ENCODE peak calls at places on chromosomes 1 and 21, in seven cellular contexts. T, W, D, S, I, U and E are unnamed samples.

GRCh38 chr1:216186131-216186530 is 237.1 kb downstream of the USH2A start:
- DNase-seq in T (no peak), W (no peak), D (no peak), S (no peak), I (no peak), U (no peak), E (no peak)

GRCh38 chr1:218945050-218945449 is 228.6 kb upstream of the LYPLAL1 start:
- DNase-seq in T (no peak), W (no peak), D (no peak), S (no peak), I (no peak), U (no peak), E (no peak)

GRCh38 chr1:230230273-230230672 is 163.2 kb downstream of the GALNT2 start:
- DNase-seq in T (no peak), W (no peak), D (no peak), S (no peak), I (no peak), U (no peak), E (no peak)

GRCh38 chr1:216843426-216843825 is 120.2 kb upstream of the ESRRG start:
- DNase-seq in T (no peak), W (no peak), D (no peak), S (no peak), I (no peak), U (no peak), E (no peak)

GRCh38 chr1:81327103-81327728 is 473.5 kb upstream of the ADGRL2 start:
- DNase-seq in T (no peak), W (no peak), D (no peak), S (no peak), I (no peak), U (no peak), E (no peak)

GRCh38 chr21:43861716-43862115 is 3.3 kb upstream of the AGPAT3 start:
- DNase-seq in T (no peak), W (no peak), D (no peak), S (no peak), I (no peak), U (no peak), E (no peak)

GRCh38 chr1:213934642-213935041 is 53.1 kb upstream of the PROX1 start:
- DNase-seq in T (no peak), W (no peak), D (no peak), S (no peak), I (no peak), U (no peak), E (no peak)

GRCh38 chr21:38806153-38806941 is 618 bp downstream of the ETS2 start:
- DNase-seq in T (no peak), W (no peak), D (peak), S (no peak), I (peak), U (no peak), E (peak)

GRCh38 chr1:116374340-116375164 is 1.5 kb downstream of the ATP1A1 start:
- DNase-seq in T (no peak), W (no peak), D (no peak), S (peak), I (no peak), U (no peak), E (no peak)

GRCh38 chr1:235075955-235076308 is 52.7 kb downstream of the TOMM20 start:
- DNase-seq in T (no peak), W (no peak), D (no peak), S (no peak), I (no peak), U (no peak), E (no peak)

GRCh38 chr1:212062832-212063438 is 27.4 kb downstream of the DTL start:
- DNase-seq in T (peak), W (peak), D (no peak), S (peak), I (peak), U (no peak), E (no peak)

GRCh38 chr1:74953622-74954021 is 180.6 kb upstream of the LHX8 start:
- DNase-seq in T (no peak), W (no peak), D (no peak), S (no peak), I (no peak), U (no peak), E (no peak)

GRCh38 chr1:246182149-246182851 is 324.8 kb downstream of the SMYD3 start:
- DNase-seq in T (peak), W (no peak), D (no peak), S (no peak), I (no peak), U (no peak), E (no peak)

GRCh38 chr1:246181244-246181643 is 325.8 kb downstream of the SMYD3 start:
- DNase-seq in T (no peak), W (no peak), D (no peak), S (no peak), I (no peak), U (no peak), E (no peak)

GRCh38 chr1:246170574-246171261 is 336.4 kb downstream of the SMYD3 start:
- DNase-seq in T (peak), W (no peak), D (no peak), S (no peak), I (no peak), U (no peak), E (no peak)

GRCh38 chr1:246178902-246179301 is 328.2 kb downstream of the SMYD3 start:
- DNase-seq in T (no peak), W (no peak), D (no peak), S (peak), I (no peak), U (no peak), E (no peak)

DNA sequence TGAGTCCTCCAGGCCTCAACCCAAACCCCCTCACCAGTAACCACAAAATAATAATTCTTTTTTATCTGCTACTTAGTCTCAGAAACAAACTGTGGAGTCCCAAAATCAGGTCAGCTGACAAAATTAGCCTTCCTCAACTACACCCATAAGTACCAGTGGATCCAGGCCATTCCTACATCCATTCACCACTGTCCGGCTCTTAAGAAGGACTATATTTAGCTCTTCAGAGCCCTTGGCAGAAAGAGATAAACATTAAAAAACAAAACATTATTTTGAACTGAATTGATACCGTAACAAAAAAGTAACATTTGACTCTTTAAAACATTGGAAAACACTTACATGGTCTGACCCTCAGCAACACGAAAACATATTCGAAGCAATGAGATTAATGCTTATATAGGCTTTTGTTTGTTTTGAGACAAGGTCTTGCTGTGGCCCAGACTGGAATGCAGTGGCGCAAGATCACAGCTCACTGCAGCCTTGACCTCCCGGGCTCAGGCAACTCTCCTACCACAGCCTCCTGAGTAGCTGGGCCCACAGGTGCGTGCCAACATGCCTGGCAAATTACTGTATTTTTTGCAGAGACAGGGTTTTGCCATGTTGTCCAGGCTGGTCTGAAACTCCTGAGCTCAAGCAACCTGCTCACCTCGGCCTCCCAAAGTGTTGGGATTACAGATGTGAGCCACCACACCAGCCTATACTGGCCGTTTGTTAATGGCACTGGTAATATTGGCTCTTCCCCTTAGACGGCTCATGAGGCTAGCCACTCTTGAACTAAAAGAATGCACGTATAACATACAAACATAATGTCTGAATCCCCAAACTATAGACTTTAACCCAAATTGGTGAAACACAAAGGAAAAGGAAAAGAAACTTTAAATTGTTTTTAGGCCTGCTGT is 330.7 kb downstream of the SMYD3 start:
- DNase-seq in T (no peak), W (no peak), D (no peak), S (peak), I (no peak), U (no peak), E (no peak)
- TF ChIP-seq JUND in T (no peak), W (no peak), D (no peak), S (no peak), I (no peak), U (no peak), E (no peak)

DNA sequence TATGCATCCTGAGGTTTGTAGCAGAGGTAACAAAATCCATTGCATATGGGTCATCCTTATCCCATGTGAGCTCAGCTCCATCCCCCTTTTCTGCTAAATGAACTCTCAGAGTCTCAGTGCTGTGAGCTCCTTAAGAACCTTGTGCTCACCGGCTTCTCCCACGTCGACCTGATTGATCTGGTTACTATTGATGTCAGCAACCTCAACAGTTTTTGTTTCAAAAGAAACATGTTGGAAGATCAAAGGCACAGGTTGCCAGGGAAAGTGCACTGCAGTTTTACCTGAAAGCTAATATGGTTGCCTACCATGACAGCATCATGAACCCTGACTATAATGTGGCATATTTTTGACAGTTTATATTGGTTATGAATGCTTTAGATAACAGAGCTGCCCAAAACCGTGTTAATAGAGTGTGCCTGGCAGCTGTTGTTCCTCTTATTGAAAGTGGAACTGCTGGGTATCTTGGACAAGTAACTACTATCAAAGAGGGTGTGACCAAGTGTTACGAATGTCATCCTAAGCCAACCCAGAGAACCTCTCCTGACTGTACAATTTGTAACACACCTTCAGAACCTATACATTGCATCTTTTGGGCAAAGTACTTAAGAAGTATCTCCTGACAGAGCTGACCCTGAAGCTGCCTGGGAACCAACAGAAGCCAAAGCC is 131.5 kb downstream of the HS2ST1 start:
- DNase-seq in T (no peak), W (no peak), D (no peak), S (no peak), I (no peak), U (no peak), E (no peak)
- TF ChIP-seq JUND in T (no peak), W (no peak), D (no peak), S (no peak), I (no peak), U (no peak), E (no peak)

GRCh38 chr1:155070721-155071556 is 7.4 kb downstream of the EFNA4 start:
- DNase-seq in T (peak), W (no peak), D (peak), S (peak), I (peak), U (no peak), E (no peak)
- TF ChIP-seq JUND in T (peak), W (no peak), D (no peak), S (no peak), I (no peak), U (no peak), E (no peak)

DNA sequence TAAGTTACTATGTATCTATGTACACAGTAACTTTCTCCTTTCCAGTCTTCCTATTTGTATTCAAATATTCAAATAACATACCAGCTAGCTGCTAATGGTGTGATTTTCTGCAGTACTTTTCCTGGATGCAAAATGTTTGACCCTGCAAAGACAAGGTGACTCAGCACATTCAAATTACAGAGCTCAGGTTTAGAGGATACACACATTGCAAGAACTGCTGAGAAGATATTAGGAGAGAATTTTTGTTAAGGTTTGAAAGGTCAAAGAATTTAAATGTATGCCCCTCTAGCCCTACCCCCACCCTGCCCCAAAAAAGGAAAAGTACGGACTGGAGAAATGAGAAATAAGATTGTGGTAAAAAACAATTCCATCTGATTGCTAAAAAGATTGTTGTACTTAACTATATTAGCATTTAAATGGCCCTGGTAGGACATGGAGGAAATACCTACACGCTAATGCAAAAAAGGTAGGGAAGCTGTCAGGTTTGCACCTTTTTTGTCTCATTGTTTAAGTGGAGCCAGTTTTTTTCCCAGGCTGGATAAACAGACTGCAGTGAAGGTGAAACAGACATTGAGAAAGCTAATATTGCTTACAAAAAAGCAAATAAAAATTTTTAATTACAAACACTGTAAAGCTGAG is 45.6 kb downstream of the ZNF281 start:
- DNase-seq in T (peak), W (no peak), D (no peak), S (peak), I (no peak), U (no peak), E (no peak)
- TF ChIP-seq JUND in T (no peak), W (no peak), D (peak), S (no peak), I (no peak), U (no peak), E (no peak)

DNA sequence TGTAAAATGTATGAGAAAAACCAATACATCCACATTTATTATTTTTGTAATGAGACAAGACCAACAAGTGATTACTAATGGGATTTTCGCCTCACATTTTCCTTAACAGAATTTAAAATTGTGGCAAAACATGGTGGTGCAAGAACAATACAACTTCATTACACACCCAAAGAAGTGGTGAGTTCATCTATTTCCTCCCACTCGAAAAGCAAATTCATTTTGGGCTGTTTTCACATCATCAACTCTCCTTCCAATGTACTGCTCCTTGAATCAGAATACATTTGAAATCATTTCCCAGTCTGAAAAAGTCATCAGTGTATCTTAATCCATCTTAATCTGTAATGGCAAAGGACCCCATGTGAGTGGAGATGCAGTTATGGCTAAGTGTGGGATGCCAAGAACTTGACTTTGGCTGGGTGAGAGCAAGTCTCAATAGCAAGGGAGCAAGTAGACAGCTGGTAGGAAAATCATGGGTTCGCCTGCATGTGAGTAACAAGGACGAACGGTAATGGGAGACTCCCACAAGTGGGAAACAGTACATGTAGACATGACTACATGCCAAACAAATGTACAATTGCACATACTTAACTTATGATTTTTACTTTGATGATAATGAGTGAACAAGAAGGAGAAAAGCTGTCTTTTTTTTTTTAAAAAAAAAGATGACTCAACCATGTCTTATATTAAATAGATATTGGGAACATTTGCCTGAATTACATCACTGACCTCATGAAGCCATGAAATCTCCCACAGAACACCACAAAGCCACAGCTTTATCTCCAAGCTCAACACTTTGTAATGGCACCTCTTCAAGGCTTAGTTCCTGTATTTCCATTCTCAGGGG is 46.0 kb downstream of the RUNX1 start:
- DNase-seq in T (no peak), W (no peak), D (no peak), S (no peak), I (no peak), U (no peak), E (no peak)
- TF ChIP-seq JUND in T (peak), W (no peak), D (no peak), S (no peak), I (no peak), U (no peak), E (no peak)

GRCh38 chr1:186014370-186015030 is 280.3 kb downstream of the HMCN1 start:
- DNase-seq in T (no peak), W (no peak), D (no peak), S (no peak), I (no peak), U (no peak), E (no peak)
- TF ChIP-seq JUND in T (no peak), W (no peak), D (no peak), S (no peak), I (peak), U (no peak), E (no peak)

GRCh38 chr1:203316626-203317093 is 11.3 kb downstream of the BTG2 start:
- DNase-seq in T (no peak), W (no peak), D (no peak), S (no peak), I (peak), U (no peak), E (peak)
- TF ChIP-seq JUND in T (no peak), W (no peak), D (no peak), S (no peak), I (no peak), U (no peak), E (peak)